ENCODE peak calls at places on chromosomes 6 and 20, in five cellular contexts. F, N, M, L and X are unnamed samples.

GRCh38 chr6:125370343-125370742 is 68.6 kb upstream of the HDDC2 start:
- DNase-seq in F (no peak), N (no peak), M (no peak), L (no peak), X (no peak)

GRCh38 chr6:32116674-32117073 is 7.5 kb upstream of the TNXB start:
- DNase-seq in F (peak; percentile 54), N (no peak), M (peak; percentile 47), L (no peak), X (peak; percentile 63)

GRCh38 chr6:44024597-44025219 is 102.5 kb downstream of the MRPL14 start:
- DNase-seq in F (no peak), N (no peak), M (no peak), L (no peak), X (no peak)

GRCh38 chr6:56808871-56809359 is 146.0 kb upstream of the BEND6 start:
- DNase-seq in F (no peak), N (peak; percentile 19), M (peak; percentile 59), L (peak; percentile 86), X (peak; percentile 29)

GRCh38 chr6:3193102-3193837 is 34.2 kb downstream of the TUBB2B start:
- DNase-seq in F (peak; percentile 30), N (no peak), M (no peak), L (no peak), X (peak; percentile 49)

GRCh38 chr6:7414811-7415210 is 25.2 kb downstream of the RIOK1 start:
- DNase-seq in F (no peak), N (peak; percentile 68), M (peak; percentile 58), L (peak; percentile 62), X (peak; percentile 11)

GRCh38 chr6:144379356-144379755 is 94.2 kb downstream of the UTRN start:
- DNase-seq in F (no peak), N (no peak), M (no peak), L (peak; percentile 42), X (no peak)

GRCh38 chr6:166307981-166308768 is at the start of gene PRR18:
- DNase-seq in F (peak; percentile 55), N (peak; percentile 36), M (no peak), L (no peak), X (peak; percentile 60)

GRCh38 chr6:4647414-4648365 is 128.5 kb upstream of the CDYL start:
- DNase-seq in F (peak; percentile 80), N (peak; percentile 86), M (peak; percentile 68), L (peak; percentile 72), X (peak; percentile 91)

GRCh38 chr6:107690864-107691661 is 133.1 kb downstream of the SCML4 start:
- DNase-seq in F (no peak), N (no peak), M (no peak), L (peak; percentile 75), X (peak; percentile 30)

GRCh38 chr6:3819161-3820110 is 29.7 kb upstream of the FAM50B start:
- DNase-seq in F (no peak), N (no peak), M (no peak), L (no peak), X (no peak)

GRCh38 chr20:46215913-46216707 is 92.2 kb downstream of the CDH22 start:
- DNase-seq in F (peak; percentile 87), N (peak; percentile 76), M (peak; percentile 65), L (peak; percentile 33), X (peak; percentile 80)

GRCh38 chr6:135089901-135090300 is 35.3 kb upstream of the HBS1L start:
- DNase-seq in F (no peak), N (no peak), M (no peak), L (no peak), X (no peak)

GRCh38 chr6:40986364-40986763 is 52.7 kb downstream of the UNC5CL start:
- DNase-seq in F (no peak), N (no peak), M (peak; percentile 10), L (peak; percentile 20), X (no peak)

DNA sequence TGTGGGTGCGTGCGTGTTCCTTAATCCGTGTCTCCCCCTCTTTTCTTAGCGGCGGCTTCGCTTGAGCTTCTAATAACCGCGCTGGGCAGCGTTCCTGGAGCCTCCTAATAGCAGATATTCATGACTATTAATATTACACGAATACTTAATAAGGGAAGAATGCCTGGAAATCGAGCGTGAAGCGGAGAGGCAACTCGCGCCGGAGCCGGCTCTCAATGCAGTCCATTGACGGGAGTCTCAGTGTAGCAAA is 3.0 kb downstream of the TFAP2A start:
- DNase-seq in F (no peak), N (no peak), M (no peak), L (no peak), X (no peak)
- TF ChIP-seq EZH2 in F (peak; percentile 73), N (peak; percentile 30), M (no peak), L (no peak), X (peak; percentile 99)

GRCh38 chr20:21398109-21398480 is 769 bp upstream of the NKX2-4 start:
- DNase-seq in F (no peak), N (no peak), M (no peak), L (no peak), X (no peak)
- TF ChIP-seq EZH2 in F (peak; percentile 82), N (no peak), M (no peak), L (no peak), X (peak; percentile 12)

GRCh38 chr6:28775052-28775376 is 148.8 kb downstream of the TRIM27 start:
- DNase-seq in F (no peak), N (no peak), M (no peak), L (no peak), X (no peak)

GRCh38 chr6:28775405-28776129 is 148.2 kb downstream of the TRIM27 start:
- DNase-seq in F (peak; percentile 46), N (no peak), M (no peak), L (no peak), X (peak; percentile 56)

GRCh38 chr6:28777147-28777461 is 146.7 kb downstream of the TRIM27 start:
- DNase-seq in F (no peak), N (no peak), M (no peak), L (no peak), X (no peak)

GRCh38 chr6:28774292-28775051 is 149.3 kb downstream of the TRIM27 start:
- DNase-seq in F (no peak), N (no peak), M (no peak), L (no peak), X (no peak)

GRCh38 chr6:28776269-28777146 is 147.3 kb downstream of the TRIM27 start:
- DNase-seq in F (peak; percentile 79), N (no peak), M (peak; percentile 30), L (no peak), X (peak; percentile 95)
- TF ChIP-seq EZH2 in F (peak; percentile 79), N (no peak), M (no peak), L (no peak), X (no peak)

GRCh38 chr20:63252157-63252780 is 2.0 kb downstream of the NKAIN4 start:
- DNase-seq in F (no peak), N (no peak), M (no peak), L (no peak), X (no peak)

GRCh38 chr20:63253438-63254236 is 626 bp downstream of the NKAIN4 start:
- DNase-seq in F (peak; percentile 91), N (peak; percentile 55), M (no peak), L (no peak), X (peak; percentile 84)

GRCh38 chr20:63254237-63254535 is at the start of gene NKAIN4:
- DNase-seq in F (no peak), N (no peak), M (no peak), L (no peak), X (peak; percentile 39)

GRCh38 chr20:63254536-63255384 is 497 bp upstream of the NKAIN4 start:
- DNase-seq in F (peak; percentile 79), N (no peak), M (no peak), L (no peak), X (peak; percentile 78)

DNA sequence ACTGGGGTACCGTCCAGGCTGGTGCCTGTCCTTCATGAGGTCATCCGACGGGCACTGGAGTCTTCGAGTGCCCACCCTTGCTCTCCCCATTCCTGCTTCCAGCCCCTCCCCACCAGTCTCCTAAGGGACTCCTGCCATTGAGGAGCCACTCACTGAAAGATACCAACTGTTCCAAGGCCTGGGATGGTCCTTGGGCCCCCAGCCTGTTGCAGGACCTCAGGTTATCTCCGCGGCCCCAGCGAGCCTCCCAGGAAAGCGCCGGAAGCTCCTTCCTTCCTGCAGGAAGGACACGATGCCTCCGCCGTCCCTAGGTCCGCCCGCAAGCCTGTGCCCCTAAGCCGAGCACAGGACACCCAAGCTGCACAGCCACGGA is 1.2 kb downstream of the NKAIN4 start:
- DNase-seq in F (no peak), N (no peak), M (no peak), L (no peak), X (no peak)
- TF ChIP-seq EZH2 in F (no peak), N (no peak), M (no peak), L (peak; percentile 78), X (no peak)

DNA sequence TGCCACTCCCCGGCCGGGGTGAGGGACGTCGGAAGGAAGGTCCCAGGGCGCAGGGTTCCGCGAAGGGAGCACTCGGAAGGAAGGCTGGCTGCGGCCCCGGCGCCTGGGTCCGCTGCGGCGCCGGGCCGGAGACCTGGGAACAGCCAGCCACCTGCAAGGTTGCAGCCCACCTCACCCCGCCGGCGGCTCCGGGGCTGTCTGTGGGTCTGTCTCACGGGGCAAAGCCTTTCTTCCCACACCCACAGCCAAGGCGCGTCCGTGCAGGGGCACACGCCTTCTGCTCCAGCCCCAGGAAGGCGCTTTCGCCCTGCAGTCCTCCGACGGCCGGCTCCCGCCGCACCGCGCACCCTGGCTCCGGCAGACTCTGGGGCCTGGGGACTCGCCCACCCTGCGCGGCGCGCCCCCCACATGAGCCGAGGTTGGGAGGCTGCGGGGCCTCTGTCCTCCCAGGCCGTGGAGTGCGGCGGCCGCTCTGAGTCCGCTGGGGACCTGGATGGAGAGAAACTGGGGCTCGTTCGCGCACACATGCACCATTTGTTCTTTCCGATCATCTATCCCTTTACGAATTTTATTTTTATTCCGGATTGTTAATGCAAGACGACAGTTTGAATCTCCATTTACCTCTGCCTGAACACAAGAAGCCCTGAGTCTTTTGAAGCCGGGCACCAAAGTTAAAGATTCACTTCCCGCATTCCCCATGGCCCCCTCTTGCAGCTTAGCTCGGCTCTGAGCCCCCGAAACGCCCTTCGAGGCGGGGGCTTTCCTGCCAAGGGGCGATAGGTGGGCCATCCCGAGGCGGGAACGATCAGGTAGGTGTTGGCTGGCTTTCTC is 4.5 kb upstream of the FOXC1 start:
- DNase-seq in F (peak; percentile 43), N (no peak), M (no peak), L (no peak), X (peak; percentile 58)
- TF ChIP-seq EZH2 in F (peak; percentile 99), N (peak; percentile 94), M (no peak), L (peak; percentile 99), X (peak; percentile 91)

DNA sequence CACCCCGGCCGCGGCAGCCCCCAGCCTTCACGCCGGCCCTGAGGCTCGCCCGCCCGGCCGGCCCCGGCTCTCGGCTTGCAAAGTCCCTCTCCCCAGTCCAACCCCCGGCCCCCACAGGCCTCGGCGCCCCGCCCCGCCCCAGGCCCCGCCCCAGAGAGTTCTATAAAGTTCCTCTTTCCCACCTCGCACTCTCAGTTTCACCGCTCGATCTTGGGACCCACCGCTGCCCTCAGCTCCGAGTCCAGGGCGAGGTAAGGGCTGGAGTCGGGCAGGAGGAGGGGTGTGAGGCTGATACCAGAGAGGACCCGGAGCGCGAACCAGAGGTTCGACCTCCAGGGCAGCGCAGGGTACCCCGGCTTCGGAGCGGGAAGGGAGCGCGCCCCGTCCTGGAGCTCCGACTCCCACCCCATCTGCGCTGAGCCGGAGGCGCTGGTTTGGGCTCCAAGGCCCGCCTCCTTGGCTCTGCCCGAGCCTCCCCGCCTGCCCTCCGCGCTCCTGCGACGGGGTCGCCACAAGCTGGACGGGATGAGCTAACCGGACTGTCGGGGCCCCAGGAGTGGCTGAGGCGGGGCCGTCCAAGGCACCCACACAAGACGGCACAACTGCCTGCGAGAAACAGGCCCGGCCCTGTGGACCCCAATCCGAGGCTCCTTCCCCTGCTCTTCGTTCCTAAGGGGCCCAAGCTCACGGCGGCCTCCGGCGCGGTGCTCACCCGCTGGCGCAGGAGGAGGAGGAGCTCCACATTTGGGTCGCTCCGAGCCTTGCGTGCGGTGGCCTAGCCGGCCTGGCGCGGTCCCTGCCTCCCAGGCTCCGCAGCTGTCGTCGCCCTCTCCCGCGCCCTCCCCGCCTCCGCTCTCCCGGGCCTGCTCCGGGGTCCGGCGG is at the start of gene IRF4:
- DNase-seq in F (peak; percentile 73), N (no peak), M (no peak), L (no peak), X (peak; percentile 72)
- TF ChIP-seq EZH2 in F (peak; percentile 4), N (peak; percentile 60), M (no peak), L (peak; percentile 83), X (no peak)